ENCODE peak calls at places on chromosomes 4 and X, in five cellular contexts. I is heart right ventricle, O is mammary epithelial cell, X is foreskin fibroblast, F is cardiac muscle cell. K is an unnamed sample.

GRCh38 chrX:119486745-119487144 is 18.5 kb downstream of the SLC25A5 start:
- DNase-seq in I (no peak), O (no peak), X (no peak), F (no peak), K (no peak)

GRCh38 chrX:21181232-21181853 is 192.9 kb upstream of the CNKSR2 start:
- DNase-seq in I (no peak), O (no peak), X (no peak), F (no peak), K (no peak)

GRCh38 chrX:87900320-87900908 is 382.8 kb downstream of the KLHL4 start:
- DNase-seq in I (no peak), O (peak), X (no peak), F (no peak), K (no peak)

GRCh38 chrX:65451663-65452062 is 82.9 kb downstream of the LAS1L start:
- DNase-seq in I (no peak), O (peak), X (no peak), F (peak), K (no peak)

GRCh38 chr4:76457885-76458284 is 22.9 kb downstream of the SHROOM3 start:
- DNase-seq in I (no peak), O (peak), X (no peak), F (no peak), K (no peak)

GRCh38 chr4:120865985-120866384 is 56.5 kb downstream of the PRDM5 start:
- DNase-seq in I (no peak), O (peak), X (no peak), F (no peak), K (no peak)

GRCh38 chrX:9874483-9874882 is 88.3 kb downstream of the SHROOM2 start:
- DNase-seq in I (no peak), O (no peak), X (no peak), F (no peak), K (no peak)

GRCh38 chr4:76830612-76831474 is 67.1 kb downstream of the SOWAHB start:
- DNase-seq in I (peak), O (no peak), X (peak), F (peak), K (peak)

GRCh38 chrX:101686574-101686973 is 26.9 kb upstream of the ARMCX2 start:
- DNase-seq in I (no peak), O (no peak), X (no peak), F (no peak), K (no peak)
- H3K4me3 ChIP-seq in I (no peak), O (no peak), X (no peak), F (no peak), K (no peak)

GRCh38 chr4:36320130-36320902 is 38.9 kb downstream of the DTHD1 start:
- DNase-seq in I (no peak), O (no peak), X (no peak), F (no peak), K (no peak)

GRCh38 chr4:36321176-36321575 is 39.8 kb downstream of the DTHD1 start:
- DNase-seq in I (no peak), O (no peak), X (no peak), F (peak), K (no peak)

GRCh38 chr4:36313687-36314086 is 32.3 kb downstream of the DTHD1 start:
- DNase-seq in I (no peak), O (no peak), X (no peak), F (no peak), K (no peak)

GRCh38 chr4:36316544-36317082 is 35.2 kb downstream of the DTHD1 start:
- DNase-seq in I (no peak), O (no peak), X (no peak), F (no peak), K (no peak)

GRCh38 chr4:36317731-36318130 is 36.3 kb downstream of the DTHD1 start:
- DNase-seq in I (no peak), O (no peak), X (no peak), F (no peak), K (no peak)
- H3K4me3 ChIP-seq in I (no peak), O (no peak), X (no peak), F (no peak), K (no peak)

DNA sequence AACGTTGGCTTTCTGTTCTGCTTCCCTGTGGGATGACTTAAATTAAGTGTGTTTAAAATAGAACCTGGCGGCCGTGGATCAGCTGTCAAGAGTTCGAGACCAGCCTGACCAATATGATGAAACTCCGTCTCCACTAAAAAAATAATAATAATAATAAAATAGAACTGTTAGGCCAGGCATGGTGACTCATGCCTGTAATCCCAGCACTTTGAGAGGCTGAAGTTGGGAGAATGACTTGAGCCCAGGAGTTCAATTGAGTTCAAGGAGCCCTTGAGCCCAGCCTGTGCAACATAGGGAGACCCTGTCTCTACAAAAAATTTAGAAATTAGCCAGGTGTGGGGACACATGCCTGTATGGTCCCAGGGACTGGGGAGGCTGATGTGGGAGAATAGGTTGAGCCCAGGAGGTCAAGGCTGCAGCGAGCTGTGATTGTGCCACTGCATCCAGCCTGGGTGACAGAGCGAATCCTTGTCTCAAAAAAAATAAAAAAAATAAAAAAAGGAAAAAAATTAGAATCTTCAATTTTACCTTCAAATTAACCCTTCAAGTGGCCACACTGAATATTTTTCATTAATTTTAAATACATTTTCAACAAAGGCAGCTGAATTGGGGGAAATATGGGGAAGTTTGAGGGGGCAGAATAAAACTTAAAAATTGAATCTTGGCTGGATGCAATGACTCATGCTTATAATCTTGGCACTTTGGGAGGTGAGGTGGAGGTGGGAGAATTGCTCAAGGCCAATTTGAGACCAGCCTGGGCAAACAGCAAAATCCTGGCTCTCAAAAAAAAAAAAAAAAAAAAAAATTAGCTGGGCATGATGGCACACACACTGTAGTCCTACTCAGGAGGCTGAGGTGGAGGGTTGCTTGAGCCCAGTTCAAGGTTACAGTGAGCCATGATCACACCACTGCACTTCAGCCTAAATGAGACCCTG is 31.8 kb upstream of the HSD17B13 start:
- DNase-seq in I (no peak), O (peak), X (peak), F (no peak), K (no peak)
- H3K4me3 ChIP-seq in I (no peak), O (no peak), X (no peak), F (no peak), K (no peak)

DNA sequence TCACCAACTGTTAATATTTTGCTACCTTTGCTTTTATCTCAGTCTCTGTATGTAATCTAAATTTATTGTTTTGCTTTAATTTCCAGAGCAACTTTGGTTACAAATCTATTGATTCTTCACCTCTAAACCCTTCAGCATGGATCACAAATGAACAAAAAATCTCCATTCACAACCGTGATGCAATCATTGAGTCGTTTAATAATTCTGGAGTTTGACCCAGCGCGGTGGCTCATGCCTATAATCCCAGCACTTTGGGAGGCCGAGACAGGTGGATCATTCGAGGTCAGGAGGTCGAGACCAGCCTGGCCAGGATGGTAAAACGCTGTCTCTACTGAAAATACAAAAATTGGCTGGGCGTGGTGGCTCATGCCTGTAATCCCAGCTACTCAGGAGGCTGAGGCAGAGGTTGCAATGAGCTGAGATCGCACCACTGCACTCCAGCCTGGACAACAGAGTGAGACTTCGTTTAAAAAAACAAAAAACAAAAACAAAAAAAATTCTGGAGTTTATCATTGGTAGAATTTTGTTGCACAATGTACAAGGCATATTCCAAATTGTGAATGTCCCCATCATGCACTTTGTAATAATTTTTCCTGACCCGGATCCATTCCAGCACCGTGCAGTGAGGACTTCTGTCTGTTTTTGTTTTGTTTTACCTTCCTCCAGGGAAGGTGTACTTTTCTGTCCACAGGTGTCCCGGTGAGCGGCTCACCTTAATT is 2.3 kb upstream of the IDUA start:
- DNase-seq in I (no peak), O (no peak), X (no peak), F (no peak), K (no peak)
- H3K4me3 ChIP-seq in I (no peak), O (no peak), X (peak), F (no peak), K (peak)

DNA sequence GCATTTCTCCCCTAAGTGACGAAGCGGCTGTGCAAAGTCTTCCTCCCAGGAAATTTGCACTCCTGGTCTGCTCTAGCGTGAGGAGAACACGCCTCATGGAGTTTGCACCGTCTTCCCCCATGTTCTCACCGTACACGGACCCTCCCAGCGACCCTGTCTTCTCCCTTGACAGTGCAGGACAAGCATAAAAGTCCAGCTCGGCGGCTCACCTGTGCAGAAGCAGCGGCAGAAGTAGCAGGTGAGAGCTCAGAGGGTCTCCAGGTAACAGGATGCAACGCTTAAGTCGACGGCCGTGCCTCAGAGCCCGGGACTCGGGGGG is 314 bp downstream of the P2RY8 start:
- DNase-seq in I (no peak), O (no peak), X (no peak), F (no peak), K (no peak)
- H3K4me3 ChIP-seq in I (peak), O (no peak), X (no peak), F (no peak), K (no peak)

K was measured in skeletal muscle cell.